ENCODE peak calls at places on chromosomes 2 and 18, in five cellular contexts. E is MCF 10A, U is SK-MEL-5, F is WTC11, N is NCI-H1092 treated with DMSO at 0.1 percent for 48 hours. P is an unnamed sample.

GRCh38 chr2:38765551-38765950 is 12.5 kb upstream of the GEMIN6 start:
- DNase-seq in E (no peak), U (no peak), F (no peak), N (no peak), P (no peak)

GRCh38 chr2:37274354-37274965 is 43.0 kb downstream of the NDUFAF7 start:
- DNase-seq in E (no peak), U (peak), F (no peak), N (no peak), P (no peak)

GRCh38 chr2:70458661-70459060 is 95.0 kb downstream of the TGFA start:
- DNase-seq in E (no peak), U (no peak), F (no peak), N (no peak), P (no peak)

GRCh38 chr2:24493713-24494112 is 2.7 kb downstream of the NCOA1 start:
- DNase-seq in E (no peak), U (no peak), F (no peak), N (no peak), P (no peak)

GRCh38 chr2:105328281-105329196 is 996 bp downstream of the TGFBRAP1 start:
- DNase-seq in E (peak), U (peak), F (no peak), N (peak), P (peak)

GRCh38 chr2:199207011-199207410 is 250.7 kb downstream of the SATB2 start:
- DNase-seq in E (no peak), U (no peak), F (no peak), N (no peak), P (no peak)

GRCh38 chr18:49359732-49360444 is 100.6 kb downstream of the DYM start:
- DNase-seq in E (no peak), U (no peak), F (no peak), N (no peak), P (no peak)

GRCh38 chr18:5546660-5547059 is 2.9 kb upstream of the EPB41L3 start:
- DNase-seq in E (peak), U (peak), F (peak), N (peak), P (peak)

GRCh38 chr2:29841386-29842004 is 79.9 kb downstream of the ALK start:
- DNase-seq in E (peak), U (peak), F (peak), N (peak), P (peak)

GRCh38 chr2:131011481-131011880 is 81.8 kb downstream of the FAM168B start:
- DNase-seq in E (no peak), U (no peak), F (no peak), N (no peak), P (no peak)

GRCh38 chr18:59957957-59958356 is 58.2 kb downstream of the PMAIP1 start:
- DNase-seq in E (peak), U (peak), F (no peak), N (peak), P (peak)

GRCh38 chr2:221461911-221462310 is 110.2 kb downstream of the EPHA4 start:
- DNase-seq in E (no peak), U (peak), F (no peak), N (no peak), P (no peak)

GRCh38 chr18:47944972-47945843 is 14.7 kb upstream of the SMAD2 start:
- DNase-seq in E (peak), U (peak), F (no peak), N (no peak), P (peak)

GRCh38 chr2:197952540-197953202 is 148.3 kb downstream of the PLCL1 start:
- DNase-seq in E (no peak), U (no peak), F (no peak), N (no peak), P (no peak)

GRCh38 chr2:177262137-177262536 is 2.4 kb downstream of the NFE2L2 start:
- DNase-seq in E (no peak), U (no peak), F (no peak), N (no peak), P (no peak)

GRCh38 chr2:176518823-176519222 is 249.6 kb downstream of the MTX2 start:
- DNase-seq in E (no peak), U (no peak), F (peak), N (no peak), P (no peak)

GRCh38 chr18:62717059-62717849 is 1.9 kb downstream of the PHLPP1 start:
- DNase-seq in E (peak), U (peak), F (peak), N (peak), P (peak)

GRCh38 chr2:83069724-83070123 is 1389.4 kb downstream of the SUCLG1 start:
- DNase-seq in E (peak), U (peak), F (no peak), N (no peak), P (peak)

GRCh38 chr2:180033993-180034894 is 27.1 kb upstream of the CWC22 start:
- DNase-seq in E (peak), U (peak), F (peak), N (peak), P (peak)

GRCh38 chr2:217671871-217672270 is 330.9 kb downstream of the TNS1 start:
- DNase-seq in E (no peak), U (no peak), F (no peak), N (no peak), P (no peak)

GRCh38 chr2:238502088-238502810 is 75.5 kb downstream of the ASB1 start:
- DNase-seq in E (no peak), U (no peak), F (no peak), N (no peak), P (no peak)

GRCh38 chr2:200222837-200223236 is 83.7 kb upstream of the SPATS2L start:
- DNase-seq in E (no peak), U (no peak), F (no peak), N (no peak), P (no peak)

GRCh38 chr2:52128081-52128480 is 1096.1 kb upstream of the NRXN1 start:
- DNase-seq in E (no peak), U (no peak), F (no peak), N (no peak), P (no peak)

GRCh38 chr2:177758591-177759371 is 313.8 kb downstream of the PDE11A start:
- DNase-seq in E (peak), U (peak), F (peak), N (peak), P (peak)